ENCODE peak calls at places on chromosomes 3 and 15, in six cellular contexts. N, V, S, H, F and E are unnamed samples. For H3K4me1, the result is how much of the 10 kb centered on the place peaks cover.

GRCh38 chr3:172982731-172983364 is 158.2 kb downstream of the SPATA16 start:
- DNase-seq in N (no peak), V (no peak), S (no peak), H (no peak), F (no peak), E (no peak)

GRCh38 chr15:35491173-35491572 is 54.8 kb downstream of the DPH6 start:
- DNase-seq in N (no peak), V (no peak), S (no peak), H (no peak), F (no peak), E (no peak)

GRCh38 chr15:64681424-64682024 is 93.9 kb downstream of the RBPMS2 start:
- DNase-seq in N (no peak), V (peak), S (no peak), H (no peak), F (peak), E (peak)

GRCh38 chr15:41104234-41104633 is 11.8 kb downstream of the INO80 start:
- DNase-seq in N (no peak), V (no peak), S (no peak), H (no peak), F (peak), E (no peak)

GRCh38 chr3:194272861-194273266 is 78.3 kb downstream of the CPN2 start:
- DNase-seq in N (no peak), V (no peak), S (peak), H (peak), F (no peak), E (peak)

GRCh38 chr15:31300208-31300661 is 26.4 kb upstream of the KLF13 start:
- DNase-seq in N (no peak), V (no peak), S (no peak), H (peak), F (no peak), E (peak)

GRCh38 chr3:167406876-167407492 is 26.9 kb upstream of the ZBBX start:
- DNase-seq in N (no peak), V (peak), S (no peak), H (no peak), F (peak), E (peak)

GRCh38 chr15:32705450-32705849 is 12.4 kb upstream of the GREM1 start:
- DNase-seq in N (no peak), V (no peak), S (no peak), H (no peak), F (peak), E (no peak)

GRCh38 chr15:58426501-58426900 is 5.3 kb upstream of the LIPC start:
- DNase-seq in N (no peak), V (no peak), S (no peak), H (no peak), F (no peak), E (no peak)

GRCh38 chr3:144801890-144802289 is 830.3 kb downstream of the DIPK2A start:
- DNase-seq in N (no peak), V (no peak), S (no peak), H (no peak), F (no peak), E (no peak)

GRCh38 chr15:77225088-77225487 is 154.2 kb upstream of the TSPAN3 start:
- DNase-seq in N (no peak), V (no peak), S (no peak), H (no peak), F (peak), E (no peak)

GRCh38 chr3:24145981-24146822 is 201.1 kb downstream of the NR1D2 start:
- DNase-seq in N (no peak), V (no peak), S (no peak), H (no peak), F (peak), E (no peak)

GRCh38 chr3:187841552-187841951 is 96.3 kb upstream of the BCL6 start:
- DNase-seq in N (no peak), V (no peak), S (no peak), H (no peak), F (peak), E (no peak)

GRCh38 chr15:31831596-31831995 is 198.7 kb upstream of the CHRNA7 start:
- DNase-seq in N (no peak), V (no peak), S (no peak), H (no peak), F (no peak), E (no peak)

GRCh38 chr15:89502867-89503595 is 6.6 kb upstream of the RHCG start:
- DNase-seq in N (no peak), V (no peak), S (no peak), H (no peak), F (no peak), E (no peak)

GRCh38 chr15:57227899-57228298 is 148.4 kb upstream of the CGNL1 start:
- DNase-seq in N (no peak), V (no peak), S (no peak), H (no peak), F (peak), E (no peak)
- TF ChIP-seq POLR2A in N (no peak), V (no peak), S (no peak), H (no peak), F (no peak), E (no peak)

GRCh38 chr3:41210966-41211365 is 11.7 kb downstream of the CTNNB1 start:
- DNase-seq in N (no peak), V (no peak), S (no peak), H (no peak), F (no peak), E (no peak)
- H3K4me1 ChIP-seq in N (half or more), V (under half), S (under half), H (half or more), F (under half), E (under half)

GRCh38 chr3:169771651-169772529 is 1.3 kb upstream of the MYNN start:
- DNase-seq in N (no peak), V (peak), S (no peak), H (peak), F (peak), E (peak)
- TF ChIP-seq POLR2A in N (no peak), V (no peak), S (no peak), H (no peak), F (no peak), E (no peak)

GRCh38 chr15:93166675-93167074 is 77.7 kb upstream of the RGMA start:
- DNase-seq in N (no peak), V (no peak), S (no peak), H (no peak), F (no peak), E (no peak)
- H3K4me1 ChIP-seq in N (under half), V (under half), S (under half), H (under half), F (under half), E (under half)